ENCODE peak calls at places on chromosomes 1 and 21, in five cellular contexts. C is tibial nerve, Y is aorta, K is neural progenitor cell, I is adipocyte. F is an unnamed sample. For H3K4me1, the result is how much of the 10 kb centered on the place peaks cover.

GRCh38 chr1:160951443-160952128 is 3.0 kb downstream of the ITLN2 start:
- DNase-seq in C (peak), Y (peak), K (peak), I (peak), F (no peak)

GRCh38 chr1:206456577-206457375 is 13.5 kb upstream of the IKBKE start:
- DNase-seq in C (no peak), Y (no peak), K (no peak), I (no peak), F (no peak)

GRCh38 chr1:24193046-24193445 is 6.0 kb upstream of the IFNLR1 start:
- DNase-seq in C (no peak), Y (no peak), K (no peak), I (peak), F (no peak)

GRCh38 chr1:19606817-19607706 is 37.0 kb upstream of the NBL1 start:
- DNase-seq in C (no peak), Y (no peak), K (no peak), I (peak), F (no peak)

GRCh38 chr1:211925016-211925415 is 94.5 kb upstream of the LPGAT1 start:
- DNase-seq in C (no peak), Y (no peak), K (peak), I (no peak), F (no peak)

GRCh38 chr1:69911301-69911801 is 294.0 kb downstream of the LRRC40 start:
- DNase-seq in C (no peak), Y (no peak), K (no peak), I (peak), F (no peak)

GRCh38 chr1:109636201-109636952 is 16.7 kb downstream of the AMPD2 start:
- DNase-seq in C (peak), Y (no peak), K (no peak), I (peak), F (no peak)

GRCh38 chr1:40749817-40750216 is 33.8 kb upstream of the KCNQ4 start:
- DNase-seq in C (no peak), Y (no peak), K (no peak), I (no peak), F (no peak)

GRCh38 chr1:203306089-203306969 is 1.0 kb downstream of the BTG2 start:
- DNase-seq in C (peak), Y (peak), K (peak), I (peak), F (peak)

GRCh38 chr1:26792924-26793323 is 5.2 kb downstream of the PIGV start:
- DNase-seq in C (no peak), Y (no peak), K (no peak), I (no peak), F (no peak)

GRCh38 chr21:34243562-34243961 is 120.2 kb upstream of the KCNE2 start:
- DNase-seq in C (no peak), Y (no peak), K (peak), I (no peak), F (no peak)

GRCh38 chr1:19067187-19067911 is 110.9 kb upstream of the IFFO2 start:
- DNase-seq in C (no peak), Y (no peak), K (peak), I (no peak), F (no peak)

GRCh38 chr1:153288634-153289275 is 24.0 kb downstream of the PGLYRP3 start:
- DNase-seq in C (no peak), Y (no peak), K (no peak), I (no peak), F (no peak)

GRCh38 chr1:33876970-33877680 is 13.2 kb downstream of the HMGB4 start:
- DNase-seq in C (no peak), Y (peak), K (no peak), I (peak), F (no peak)

GRCh38 chr1:43799656-43800629 is 92.6 kb downstream of the ST3GAL3 start:
- DNase-seq in C (no peak), Y (no peak), K (peak), I (peak), F (no peak)

GRCh38 chr1:201385299-201385891 is 7.9 kb upstream of the TNNT2 start:
- DNase-seq in C (peak), Y (no peak), K (peak), I (peak), F (no peak)

GRCh38 chr1:33726274-33726804 is 137.5 kb upstream of the HMGB4 start:
- DNase-seq in C (no peak), Y (no peak), K (no peak), I (no peak), F (no peak)

GRCh38 chr21:46368533-46369285 is 44.8 kb downstream of the PCNT start:
- DNase-seq in C (no peak), Y (no peak), K (no peak), I (no peak), F (no peak)

GRCh38 chr1:21337931-21338567 is 47.8 kb upstream of the ECE1 start:
- DNase-seq in C (peak), Y (peak), K (no peak), I (peak), F (peak)

GRCh38 chr1:58783090-58783992 is 506 bp downstream of the JUN start:
- DNase-seq in C (peak), Y (peak), K (peak), I (peak), F (peak)

GRCh38 chr1:196152086-196152485 is 456.2 kb downstream of the KCNT2 start:
- DNase-seq in C (no peak), Y (no peak), K (no peak), I (no peak), F (no peak)

GRCh38 chr1:243598433-243598832 is 251.6 kb downstream of the AKT3 start:
- DNase-seq in C (no peak), Y (no peak), K (no peak), I (peak), F (no peak)

GRCh38 chr1:235888119-235888643 is 21.5 kb upstream of the LYST start:
- DNase-seq in C (no peak), Y (no peak), K (no peak), I (no peak), F (no peak)

GRCh38 chr1:244370060-244370637 is 81.6 kb downstream of the ADSS2 start:
- DNase-seq in C (no peak), Y (no peak), K (no peak), I (no peak), F (no peak)

GRCh38 chr1:240914506-240914905 is 302.6 kb upstream of the GREM2 start:
- DNase-seq in C (no peak), Y (no peak), K (no peak), I (peak), F (no peak)

GRCh38 chr1:227947678-227948492 is at the start of gene WNT9A:
- DNase-seq in C (no peak), Y (peak), K (peak), I (peak), F (peak)

GRCh38 chr1:7810395-7810794 is 26.3 kb downstream of the PER3 start:
- DNase-seq in C (no peak), Y (no peak), K (no peak), I (peak), F (no peak)

GRCh38 chr1:184649500-184649899 is 105.2 kb downstream of the EDEM3 start:
- DNase-seq in C (no peak), Y (no peak), K (no peak), I (no peak), F (no peak)

GRCh38 chr1:57623039-57623790 is 199.4 kb upstream of the DAB1 start:
- DNase-seq in C (no peak), Y (no peak), K (peak), I (peak), F (no peak)

GRCh38 chr1:110176299-110176956 is 26.1 kb downstream of the SLC6A17 start:
- DNase-seq in C (peak), Y (no peak), K (no peak), I (peak), F (no peak)

GRCh38 chr1:60103186-60103585 is 29.6 kb upstream of the C1orf87 start:
- DNase-seq in C (no peak), Y (no peak), K (no peak), I (no peak), F (no peak)

GRCh38 chr1:29838738-29839320 is 602.5 kb downstream of the PTPRU start:
- DNase-seq in C (no peak), Y (no peak), K (no peak), I (no peak), F (no peak)

GRCh38 chr1:84103197-84103992 is 40.7 kb upstream of the PRKACB start:
- DNase-seq in C (no peak), Y (peak), K (peak), I (peak), F (peak)

GRCh38 chr21:37783016-37783415 is 133.2 kb downstream of the KCNJ6 start:
- DNase-seq in C (no peak), Y (no peak), K (no peak), I (no peak), F (no peak)

GRCh38 chr1:203316626-203317093 is 11.3 kb downstream of the BTG2 start:
- DNase-seq in C (no peak), Y (peak), K (no peak), I (peak), F (no peak)

GRCh38 chr21:43720539-43721224 is 1.8 kb downstream of the PDXK start:
- DNase-seq in C (no peak), Y (no peak), K (no peak), I (no peak), F (no peak)

GRCh38 chr1:93595266-93595665 is 86.4 kb downstream of the BCAR3 start:
- DNase-seq in C (no peak), Y (no peak), K (no peak), I (peak), F (no peak)
- H3K4me1 ChIP-seq in C (half or more), Y (under half), K (under half), I (half or more), F (half or more)

GRCh38 chr1:1253972-1254666 is 7.6 kb upstream of the C1QTNF12 start:
- DNase-seq in C (no peak), Y (no peak), K (no peak), I (no peak), F (peak)
- H3K4me1 ChIP-seq in C (under half), Y (under half), K (under half), I (under half), F (under half)

GRCh38 chr1:4060850-4061249 is 160.8 kb upstream of the C1orf174 start:
- DNase-seq in C (no peak), Y (no peak), K (no peak), I (no peak), F (no peak)
- H3K4me1 ChIP-seq in C (under half), Y (under half), K (under half), I (under half), F (under half)

GRCh38 chr1:9281071-9281827 is 11.4 kb upstream of the SPSB1 start:
- DNase-seq in C (no peak), Y (peak), K (no peak), I (peak), F (peak)

GRCh38 chr1:9281907-9282306 is 10.8 kb upstream of the SPSB1 start:
- DNase-seq in C (no peak), Y (peak), K (no peak), I (peak), F (peak)

GRCh38 chr1:9282436-9282955 is 10.2 kb upstream of the SPSB1 start:
- DNase-seq in C (no peak), Y (no peak), K (no peak), I (no peak), F (peak)

GRCh38 chr1:9286556-9286955 is 6.1 kb upstream of the SPSB1 start:
- DNase-seq in C (no peak), Y (no peak), K (no peak), I (no peak), F (no peak)

GRCh38 chr1:9284061-9284460 is 8.6 kb upstream of the SPSB1 start:
- DNase-seq in C (no peak), Y (no peak), K (no peak), I (no peak), F (peak)
- H3K4me1 ChIP-seq in C (under half), Y (under half), K (under half), I (under half), F (under half)

GRCh38 chr1:112026501-112026900 is 37.0 kb upstream of the KCND3 start:
- DNase-seq in C (no peak), Y (no peak), K (no peak), I (no peak), F (no peak)

GRCh38 chr1:112026018-112026417 is 36.5 kb upstream of the KCND3 start:
- DNase-seq in C (no peak), Y (no peak), K (no peak), I (no peak), F (no peak)

GRCh38 chr1:112017183-112017582 is 27.7 kb upstream of the KCND3 start:
- DNase-seq in C (no peak), Y (no peak), K (no peak), I (no peak), F (no peak)

DNA sequence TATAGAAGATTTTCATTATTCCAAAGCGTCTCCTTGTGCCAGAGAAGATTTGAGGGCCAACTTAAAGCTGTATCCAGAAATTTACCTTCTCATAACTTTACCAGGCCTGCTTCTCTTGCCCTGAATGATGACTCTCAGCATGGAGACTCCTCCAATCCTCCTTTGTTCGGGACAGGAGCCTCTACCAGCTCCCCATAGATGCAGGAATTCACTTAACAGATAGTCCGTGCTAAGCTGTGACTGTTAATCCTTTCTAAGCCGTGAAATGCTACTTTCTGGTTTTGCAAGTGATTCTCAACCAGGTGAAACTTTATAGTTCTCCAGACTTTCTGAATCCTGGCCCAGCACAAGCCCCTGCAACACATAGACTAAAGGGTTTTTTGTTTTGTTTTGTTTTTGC is 31.8 kb upstream of the KCND3 start:
- DNase-seq in C (no peak), Y (no peak), K (peak), I (no peak), F (no peak)
- H3K4me1 ChIP-seq in C (under half), Y (under half), K (under half), I (under half), F (under half)

DNA sequence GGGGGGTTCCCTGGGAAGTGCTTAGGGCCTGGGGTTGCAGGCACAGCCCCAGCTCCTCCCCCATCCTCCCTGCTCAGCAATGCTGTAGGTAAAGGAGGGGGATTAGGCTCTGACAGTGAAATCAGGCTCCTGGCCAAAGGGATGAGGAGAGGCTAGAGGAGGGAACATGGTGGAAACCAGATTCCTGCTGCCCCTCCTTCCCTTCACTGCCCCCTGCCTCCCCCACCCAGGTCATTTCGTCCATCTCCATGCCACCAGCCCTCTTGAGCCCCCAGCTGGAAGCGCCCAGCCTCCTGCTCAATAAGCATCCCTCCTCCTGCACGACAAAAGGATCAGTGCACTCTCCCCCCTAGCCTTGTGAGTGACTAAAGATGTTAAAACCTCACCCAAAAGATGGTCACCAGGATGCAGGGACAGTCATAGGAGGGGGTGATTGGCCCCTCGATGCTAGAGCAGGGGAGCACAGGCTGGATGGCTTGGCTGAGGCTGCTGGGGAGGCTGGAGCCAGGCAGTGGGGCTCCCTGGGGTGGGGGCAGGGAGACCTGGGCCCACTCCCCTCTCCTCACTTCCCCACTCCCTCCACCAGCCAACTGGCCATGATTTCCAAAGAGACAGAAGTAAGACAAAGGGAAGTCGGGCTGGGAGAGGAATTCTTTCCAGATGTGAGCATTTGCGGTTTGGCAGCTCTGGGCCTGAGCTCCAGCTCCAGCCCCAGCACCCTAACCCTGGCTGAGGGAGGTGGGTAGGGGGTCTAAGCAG is 2.3 kb upstream of the CRABP2 start:
- DNase-seq in C (peak), Y (no peak), K (peak), I (peak), F (no peak)
- H3K4me1 ChIP-seq in C (half or more), Y (under half), K (half or more), I (half or more), F (under half)

GRCh38 chr1:107899655-107900054 is 65.3 kb downstream of the VAV3 start:
- DNase-seq in C (no peak), Y (no peak), K (no peak), I (no peak), F (no peak)
- H3K4me1 ChIP-seq in C (under half), Y (under half), K (under half), I (under half), F (under half)

GRCh38 chr21:31132574-31133242 is 94.4 kb upstream of the KRTAP19-8 start:
- DNase-seq in C (no peak), Y (no peak), K (no peak), I (no peak), F (no peak)

GRCh38 chr21:31130821-31131220 is 92.5 kb upstream of the KRTAP19-8 start:
- DNase-seq in C (no peak), Y (no peak), K (no peak), I (no peak), F (no peak)

GRCh38 chr21:31135536-31136184 is 97.4 kb upstream of the KRTAP19-8 start:
- DNase-seq in C (no peak), Y (no peak), K (no peak), I (no peak), F (no peak)

GRCh38 chr21:31136891-31137290 is 98.6 kb upstream of the KRTAP19-8 start:
- DNase-seq in C (no peak), Y (no peak), K (no peak), I (no peak), F (no peak)

GRCh38 chr21:31133243-31133830 is 95.1 kb upstream of the KRTAP19-8 start:
- DNase-seq in C (no peak), Y (no peak), K (no peak), I (no peak), F (no peak)
- H3K4me1 ChIP-seq in C (under half), Y (under half), K (under half), I (under half), F (under half)

DNA sequence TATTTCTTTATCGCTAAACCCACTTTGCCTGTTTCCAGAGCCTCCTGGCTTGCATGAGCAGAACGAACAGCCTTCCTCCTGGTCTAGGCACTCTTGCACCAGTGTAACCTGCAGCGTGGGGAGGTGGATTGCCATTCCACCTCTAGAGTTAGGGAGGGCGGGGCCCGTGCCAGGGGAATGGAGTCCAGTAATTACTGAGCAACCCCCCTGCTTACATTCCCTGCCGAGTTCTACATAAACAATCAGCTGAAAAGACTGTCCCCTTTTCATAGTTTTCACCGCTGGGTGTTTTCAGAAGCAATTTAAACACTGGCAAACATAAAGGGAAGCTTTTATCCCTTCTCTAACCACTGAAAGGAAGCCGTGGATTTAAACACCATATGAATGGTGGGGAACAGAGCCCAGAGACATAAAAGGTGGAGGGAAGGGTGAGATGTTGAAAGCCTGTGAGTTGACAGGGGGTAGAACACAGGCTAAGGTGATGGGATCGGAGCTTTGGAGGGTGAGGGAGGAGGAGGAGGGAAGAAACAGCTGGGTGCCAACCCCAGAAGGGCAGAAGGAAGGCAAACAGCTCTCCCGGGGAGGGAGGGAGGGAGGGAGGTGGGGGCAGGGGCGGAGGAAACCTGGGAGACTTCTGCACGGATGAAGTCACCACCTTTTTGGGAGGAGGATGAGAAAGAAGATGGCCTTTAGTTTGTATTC is 68.0 kb upstream of the WDR26 start:
- DNase-seq in C (no peak), Y (no peak), K (peak), I (no peak), F (no peak)
- H3K4me1 ChIP-seq in C (half or more), Y (under half), K (half or more), I (half or more), F (under half)

DNA sequence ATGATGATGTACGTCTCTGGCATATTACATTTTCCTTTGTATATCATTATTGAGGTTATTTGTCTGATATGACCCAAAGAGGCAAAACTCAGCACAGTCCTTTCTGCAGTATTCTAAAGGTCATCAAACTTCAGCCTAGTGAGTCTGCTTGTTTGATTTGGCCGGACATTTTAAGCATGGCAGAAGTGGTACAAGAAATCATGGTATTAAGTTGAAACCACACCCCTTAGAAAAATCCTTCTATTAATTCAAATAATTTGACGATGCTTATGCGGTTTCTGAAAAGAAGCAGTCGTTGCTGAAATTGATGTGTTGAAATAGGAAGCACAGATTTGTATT is 5.1 kb downstream of the ETS2 start:
- DNase-seq in C (no peak), Y (no peak), K (no peak), I (no peak), F (no peak)
- H3K4me1 ChIP-seq in C (under half), Y (under half), K (under half), I (under half), F (under half)